ENCODE peak calls at places on chromosome 3, in five cellular contexts. One of them, this sample, is unnamed.

GRCh38 chr3:22835041-22835440 is 368.1 kb upstream of the UBE2E2 start:
- DNase-seq in Peyer's patch: no peak
- DNase-seq in skeletal muscle cell: no peak
- DNase-seq in CD8-positive, alpha-beta memory T cell: no peak
- DNase-seq in esophagus muscularis mucosa: no peak
- DNase-seq in this sample: peak; percentile 1

GRCh38 chr3:152419748-152420147 is 151.0 kb downstream of the MBNL1 start:
- DNase-seq in Peyer's patch: no peak
- DNase-seq in skeletal muscle cell: no peak
- DNase-seq in CD8-positive, alpha-beta memory T cell: no peak
- DNase-seq in esophagus muscularis mucosa: no peak
- DNase-seq in this sample: no peak

GRCh38 chr3:155560594-155560993 is 184.3 kb downstream of the PLCH1 start:
- DNase-seq in Peyer's patch: no peak
- DNase-seq in skeletal muscle cell: no peak
- DNase-seq in CD8-positive, alpha-beta memory T cell: no peak
- DNase-seq in esophagus muscularis mucosa: no peak
- DNase-seq in this sample: no peak

GRCh38 chr3:117761992-117762944 is 1052.7 kb downstream of the TUSC7 start:
- DNase-seq in Peyer's patch: no peak
- DNase-seq in skeletal muscle cell: no peak
- DNase-seq in CD8-positive, alpha-beta memory T cell: no peak
- DNase-seq in esophagus muscularis mucosa: no peak
- DNase-seq in this sample: no peak

GRCh38 chr3:183500981-183501704 is 54.4 kb downstream of the KLHL6 start:
- DNase-seq in Peyer's patch: peak; percentile 37
- DNase-seq in skeletal muscle cell: no peak
- DNase-seq in CD8-positive, alpha-beta memory T cell: no peak
- DNase-seq in esophagus muscularis mucosa: no peak
- DNase-seq in this sample: no peak

GRCh38 chr3:189572249-189572648 is 58.9 kb upstream of the TP63 start:
- DNase-seq in Peyer's patch: no peak
- DNase-seq in skeletal muscle cell: no peak
- DNase-seq in CD8-positive, alpha-beta memory T cell: no peak
- DNase-seq in esophagus muscularis mucosa: no peak
- DNase-seq in this sample: peak; percentile 43

GRCh38 chr3:144491333-144491732 is 519.7 kb downstream of the DIPK2A start:
- DNase-seq in Peyer's patch: no peak
- DNase-seq in skeletal muscle cell: no peak
- DNase-seq in CD8-positive, alpha-beta memory T cell: no peak
- DNase-seq in esophagus muscularis mucosa: no peak
- DNase-seq in this sample: peak; percentile 7

GRCh38 chr3:102105113-102105642 is 255.9 kb downstream of the NFKBIZ start:
- DNase-seq in Peyer's patch: no peak
- DNase-seq in skeletal muscle cell: no peak
- DNase-seq in CD8-positive, alpha-beta memory T cell: no peak
- DNase-seq in esophagus muscularis mucosa: no peak
- DNase-seq in this sample: no peak

GRCh38 chr3:42541079-42541478 is 38.6 kb downstream of the VIPR1 start:
- DNase-seq in Peyer's patch: no peak
- DNase-seq in skeletal muscle cell: no peak
- DNase-seq in CD8-positive, alpha-beta memory T cell: no peak
- DNase-seq in esophagus muscularis mucosa: no peak
- DNase-seq in this sample: no peak

GRCh38 chr3:4977001-4977888 is 2.0 kb upstream of the BHLHE40 start:
- DNase-seq in Peyer's patch: peak; percentile 89
- DNase-seq in skeletal muscle cell: peak; percentile 79
- DNase-seq in CD8-positive, alpha-beta memory T cell: peak; percentile 77
- DNase-seq in esophagus muscularis mucosa: no peak
- DNase-seq in this sample: peak; percentile 91

GRCh38 chr3:16452265-16452664 is 61.2 kb downstream of the RFTN1 start:
- DNase-seq in Peyer's patch: no peak
- DNase-seq in skeletal muscle cell: no peak
- DNase-seq in CD8-positive, alpha-beta memory T cell: no peak
- DNase-seq in esophagus muscularis mucosa: no peak
- DNase-seq in this sample: peak; percentile 56

GRCh38 chr3:184373422-184373821 is 4.6 kb downstream of the THPO start:
- DNase-seq in Peyer's patch: no peak
- DNase-seq in skeletal muscle cell: no peak
- DNase-seq in CD8-positive, alpha-beta memory T cell: no peak
- DNase-seq in esophagus muscularis mucosa: no peak
- DNase-seq in this sample: peak; percentile 30

GRCh38 chr3:178562143-178562868 is 26.1 kb downstream of the KCNMB2 start:
- DNase-seq in Peyer's patch: no peak
- DNase-seq in skeletal muscle cell: no peak
- DNase-seq in CD8-positive, alpha-beta memory T cell: no peak
- DNase-seq in esophagus muscularis mucosa: no peak
- DNase-seq in this sample: peak; percentile 35

DNA sequence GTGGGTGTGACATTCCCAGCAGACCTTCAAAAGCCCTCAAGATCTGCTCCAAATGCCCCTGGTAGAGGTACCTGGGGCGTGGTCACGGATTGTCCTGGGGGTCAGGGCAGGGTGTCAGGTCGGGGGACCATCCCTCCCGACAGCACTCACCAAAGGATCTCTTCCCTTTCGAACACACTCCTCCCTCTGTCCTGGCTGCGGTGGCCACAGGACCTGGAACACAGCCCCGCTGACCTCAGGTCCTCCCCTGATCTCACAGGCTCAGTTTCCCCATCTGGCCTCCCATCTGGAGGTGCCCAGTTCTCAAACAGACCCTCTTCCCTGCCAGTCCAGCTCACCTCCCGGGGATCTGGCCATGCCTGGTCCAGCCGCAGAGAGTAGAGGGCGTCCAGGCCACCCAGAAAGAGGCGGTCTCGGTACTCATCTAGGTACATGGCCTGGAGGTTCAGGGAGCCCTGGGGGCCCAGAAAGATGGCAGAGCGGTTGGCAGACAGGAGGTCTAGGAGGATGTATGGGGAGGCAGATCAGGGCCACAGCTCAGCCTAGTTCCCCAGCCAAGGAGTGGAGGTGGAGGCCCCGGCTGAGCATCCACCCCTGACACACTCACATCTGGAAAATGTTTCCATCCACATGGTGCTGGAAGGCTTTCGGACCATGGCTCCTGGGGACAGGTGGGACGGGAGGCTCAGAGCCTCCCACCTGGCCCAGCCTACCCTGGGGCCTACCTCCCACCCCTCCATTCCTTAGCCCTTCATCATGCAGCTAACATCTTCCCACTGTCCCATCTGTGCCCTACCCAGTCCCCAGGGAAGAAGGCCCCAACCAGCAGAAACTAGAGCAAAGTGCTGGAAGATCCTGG is 2.3 kb downstream of the SEMA3G start:
- DNase-seq in Peyer's patch: no peak
- DNase-seq in skeletal muscle cell: no peak
- DNase-seq in CD8-positive, alpha-beta memory T cell: no peak
- DNase-seq in esophagus muscularis mucosa: no peak
- DNase-seq in this sample: no peak
- H3K4me3 ChIP-seq in Peyer's patch: no peak overlapping the region
- H3K4me3 ChIP-seq in skeletal muscle cell: no peak overlapping the region
- H3K4me3 ChIP-seq in CD8-positive, alpha-beta memory T cell: no peak overlapping the region
- H3K4me3 ChIP-seq in esophagus muscularis mucosa: peak overlapping the region; percentile 23
- H3K4me3 ChIP-seq in this sample: no peak overlapping the region

DNA sequence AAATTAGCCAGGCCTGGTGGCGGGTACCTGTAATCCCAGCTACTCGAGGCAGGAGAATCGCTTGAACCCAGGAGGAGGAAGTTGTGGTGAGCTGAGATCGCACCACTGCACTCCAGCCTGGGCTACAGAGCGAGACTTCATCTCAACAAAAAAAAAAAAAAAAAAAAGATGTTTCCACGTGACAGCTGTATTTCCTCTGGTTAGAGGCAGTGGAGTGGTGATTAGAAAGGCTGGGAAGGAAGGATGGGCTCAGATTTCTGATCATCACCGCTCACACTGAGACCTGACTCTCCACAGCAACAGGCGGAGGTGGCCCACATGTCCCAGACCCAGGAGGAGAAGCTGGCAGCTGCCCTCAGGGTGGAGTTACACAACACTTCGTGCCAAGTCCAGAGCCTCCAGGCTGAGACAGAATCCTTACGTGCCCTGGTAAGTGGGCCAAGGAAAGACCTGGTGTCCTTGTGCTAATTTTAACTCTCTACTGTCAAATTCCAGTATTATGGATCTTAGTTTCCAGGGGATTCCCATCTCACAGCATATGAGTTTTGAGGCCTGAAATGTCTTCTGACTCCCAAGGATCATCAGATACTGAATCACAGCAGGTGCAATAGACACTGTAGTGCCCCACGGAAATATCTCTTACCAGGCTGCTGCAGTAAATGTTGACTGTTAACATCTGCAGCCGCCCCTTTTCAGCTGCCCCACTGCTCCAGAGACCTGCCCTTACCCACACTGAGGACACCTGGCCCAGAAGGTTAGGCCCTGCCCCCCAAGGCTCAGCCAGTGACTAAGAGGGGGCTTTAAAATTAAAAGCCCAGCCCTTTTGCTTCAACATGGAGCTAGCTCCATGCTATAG is 66.9 kb downstream of the BFSP2 start:
- DNase-seq in Peyer's patch: peak; percentile 72
- DNase-seq in skeletal muscle cell: no peak
- DNase-seq in CD8-positive, alpha-beta memory T cell: no peak
- DNase-seq in esophagus muscularis mucosa: no peak
- DNase-seq in this sample: no peak
- H3K4me3 ChIP-seq in Peyer's patch: no peak overlapping the region
- H3K4me3 ChIP-seq in skeletal muscle cell: no peak overlapping the region
- H3K4me3 ChIP-seq in CD8-positive, alpha-beta memory T cell: no peak overlapping the region
- H3K4me3 ChIP-seq in esophagus muscularis mucosa: no peak overlapping the region
- H3K4me3 ChIP-seq in this sample: no peak overlapping the region

GRCh38 chr3:72445827-72446405 is 402.3 kb downstream of the SHQ1 start:
- DNase-seq in Peyer's patch: no peak
- DNase-seq in skeletal muscle cell: no peak
- DNase-seq in CD8-positive, alpha-beta memory T cell: no peak
- DNase-seq in esophagus muscularis mucosa: no peak
- DNase-seq in this sample: no peak

GRCh38 chr3:72447059-72447946 is 400.9 kb downstream of the SHQ1 start:
- DNase-seq in Peyer's patch: peak; percentile 96
- DNase-seq in skeletal muscle cell: peak; percentile 67
- DNase-seq in CD8-positive, alpha-beta memory T cell: peak; percentile 94
- DNase-seq in esophagus muscularis mucosa: peak; percentile 95
- DNase-seq in this sample: peak; percentile 91

GRCh38 chr3:72442755-72443154 is 405.5 kb downstream of the SHQ1 start:
- DNase-seq in Peyer's patch: no peak
- DNase-seq in skeletal muscle cell: no peak
- DNase-seq in CD8-positive, alpha-beta memory T cell: no peak
- DNase-seq in esophagus muscularis mucosa: no peak
- DNase-seq in this sample: no peak

GRCh38 chr3:72446406-72447058 is 401.7 kb downstream of the SHQ1 start:
- DNase-seq in Peyer's patch: no peak
- DNase-seq in skeletal muscle cell: no peak
- DNase-seq in CD8-positive, alpha-beta memory T cell: peak; percentile 58
- DNase-seq in esophagus muscularis mucosa: no peak
- DNase-seq in this sample: peak; percentile 49

DNA sequence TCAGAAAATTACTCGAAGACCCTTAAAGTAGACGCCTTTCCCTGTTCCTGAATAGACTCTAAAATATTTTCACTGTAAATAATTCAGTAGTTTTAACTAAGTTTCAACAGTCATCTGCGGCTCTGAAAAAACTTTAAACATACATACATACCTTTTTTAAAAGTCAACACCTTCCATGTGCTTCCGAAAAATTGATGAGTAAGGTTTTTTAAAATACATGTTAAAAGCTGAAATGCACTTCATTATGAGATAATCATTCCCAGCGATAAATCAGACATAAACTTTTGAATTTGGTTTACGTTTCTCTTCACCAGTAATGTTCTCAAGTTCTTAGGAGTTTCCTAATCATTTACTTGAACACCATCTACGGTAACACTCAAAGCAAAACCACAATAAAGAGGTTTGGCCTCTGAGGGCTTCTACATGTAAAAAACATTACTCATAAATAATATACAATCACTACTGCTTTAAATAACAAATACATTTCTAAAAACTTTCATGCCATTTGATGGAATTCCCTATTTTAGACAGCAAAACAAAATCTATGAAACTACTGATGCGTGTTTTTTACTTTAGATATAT is 403.5 kb downstream of the SHQ1 start:
- DNase-seq in Peyer's patch: no peak
- DNase-seq in skeletal muscle cell: no peak
- DNase-seq in CD8-positive, alpha-beta memory T cell: no peak
- DNase-seq in esophagus muscularis mucosa: no peak
- DNase-seq in this sample: no peak
- H3K4me3 ChIP-seq in Peyer's patch: no peak overlapping the region
- H3K4me3 ChIP-seq in skeletal muscle cell: no peak overlapping the region
- H3K4me3 ChIP-seq in CD8-positive, alpha-beta memory T cell: peak overlapping the region; percentile 85
- H3K4me3 ChIP-seq in esophagus muscularis mucosa: no peak overlapping the region
- H3K4me3 ChIP-seq in this sample: no peak overlapping the region

GRCh38 chr3:169659096-169659521 is 4.4 kb downstream of the MECOM start:
- DNase-seq in Peyer's patch: no peak
- DNase-seq in skeletal muscle cell: no peak
- DNase-seq in CD8-positive, alpha-beta memory T cell: no peak
- DNase-seq in esophagus muscularis mucosa: no peak
- DNase-seq in this sample: no peak
- H3K4me3 ChIP-seq in Peyer's patch: no peak overlapping the region
- H3K4me3 ChIP-seq in skeletal muscle cell: no peak overlapping the region
- H3K4me3 ChIP-seq in CD8-positive, alpha-beta memory T cell: no peak overlapping the region
- H3K4me3 ChIP-seq in esophagus muscularis mucosa: peak overlapping the region; percentile 27
- H3K4me3 ChIP-seq in this sample: no peak overlapping the region

GRCh38 chr3:31536417-31536991 is 3.8 kb downstream of the STT3B start:
- DNase-seq in Peyer's patch: no peak
- DNase-seq in skeletal muscle cell: no peak
- DNase-seq in CD8-positive, alpha-beta memory T cell: no peak
- DNase-seq in esophagus muscularis mucosa: no peak
- DNase-seq in this sample: peak; percentile 14
- H3K4me3 ChIP-seq in Peyer's patch: no peak overlapping the region
- H3K4me3 ChIP-seq in skeletal muscle cell: no peak overlapping the region
- H3K4me3 ChIP-seq in CD8-positive, alpha-beta memory T cell: peak overlapping the region; percentile 45
- H3K4me3 ChIP-seq in esophagus muscularis mucosa: no peak overlapping the region
- H3K4me3 ChIP-seq in this sample: peak overlapping the region; percentile 13

GRCh38 chr3:54660599-54661210 is 267.2 kb downstream of the LRTM1 start:
- DNase-seq in Peyer's patch: no peak
- DNase-seq in skeletal muscle cell: no peak
- DNase-seq in CD8-positive, alpha-beta memory T cell: no peak
- DNase-seq in esophagus muscularis mucosa: peak; percentile 94
- DNase-seq in this sample: peak; percentile 62
- H3K4me3 ChIP-seq in Peyer's patch: no peak overlapping the region
- H3K4me3 ChIP-seq in skeletal muscle cell: no peak overlapping the region
- H3K4me3 ChIP-seq in CD8-positive, alpha-beta memory T cell: no peak overlapping the region
- H3K4me3 ChIP-seq in esophagus muscularis mucosa: no peak overlapping the region
- H3K4me3 ChIP-seq in this sample: no peak overlapping the region

DNA sequence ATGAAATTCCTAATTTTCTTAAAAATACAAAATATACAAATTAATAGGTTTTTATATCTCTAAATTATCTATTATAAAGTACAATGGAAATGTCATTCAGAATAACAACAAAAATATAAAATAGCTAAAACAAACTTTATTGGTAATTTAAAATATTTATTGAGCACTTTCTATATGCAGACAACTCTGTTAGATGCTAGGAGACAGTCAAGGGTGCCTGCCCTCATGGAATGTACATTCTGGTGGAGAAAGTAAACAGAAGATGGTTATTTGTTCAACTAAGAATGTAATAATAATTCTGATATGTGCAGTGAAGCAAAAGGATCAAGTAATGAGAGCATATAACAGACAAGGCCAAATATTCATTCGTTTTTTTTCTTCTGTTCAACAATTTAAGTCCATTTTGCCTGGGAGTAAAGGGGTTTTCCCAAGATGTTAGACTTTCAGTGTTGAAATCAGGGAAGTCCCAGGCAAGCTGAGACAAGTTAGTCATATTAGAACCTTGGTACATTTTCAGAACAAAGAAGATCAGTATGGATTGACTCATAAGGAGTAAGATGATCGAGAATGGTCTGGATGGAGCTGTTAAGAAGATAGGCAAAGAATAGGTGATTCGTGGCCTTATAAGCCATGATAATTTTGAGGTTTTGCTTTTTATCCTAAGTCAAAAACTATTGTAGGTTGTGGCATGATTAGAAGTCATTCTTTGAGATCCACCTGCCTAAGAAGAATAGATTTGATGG is 150.2 kb upstream of the MLF1 start:
- DNase-seq in Peyer's patch: no peak
- DNase-seq in skeletal muscle cell: peak; percentile 71
- DNase-seq in CD8-positive, alpha-beta memory T cell: no peak
- DNase-seq in esophagus muscularis mucosa: no peak
- DNase-seq in this sample: peak; percentile 87
- H3K4me3 ChIP-seq in Peyer's patch: no peak overlapping the region
- H3K4me3 ChIP-seq in skeletal muscle cell: no peak overlapping the region
- H3K4me3 ChIP-seq in CD8-positive, alpha-beta memory T cell: no peak overlapping the region
- H3K4me3 ChIP-seq in esophagus muscularis mucosa: no peak overlapping the region
- H3K4me3 ChIP-seq in this sample: no peak overlapping the region

This sample was measured in fibroblast of pulmonary artery.